ENCODE peak calls at places on chromosome 12, in five cellular contexts. M is AG04449; Q is CD8-positive, alpha-beta T cell; H is CD4-positive, alpha-beta memory T cell; F is A673. X is an unnamed sample.
A peak's percentile ranks its signal among the peaks of the same experiment; 100 is the strongest.

GRCh38 chr12:116189692-116190091 is 87.8 kb downstream of the MED13L start:
- DNase-seq in M (no peak), Q (no peak), H (no peak), F (no peak), X (no peak)

GRCh38 chr12:1020389-1020788 is 29.4 kb downstream of the ERC1 start:
- DNase-seq in M (no peak), Q (no peak), H (no peak), F (no peak), X (no peak)

GRCh38 chr12:66409195-66409871 is 107.0 kb downstream of the HELB start:
- DNase-seq in M (peak; percentile 28), Q (peak; percentile 11), H (no peak), F (peak; percentile 77), X (peak; percentile 45)

GRCh38 chr12:11687538-11687937 is 38.1 kb downstream of the ETV6 start:
- DNase-seq in M (no peak), Q (no peak), H (no peak), F (no peak), X (no peak)

GRCh38 chr12:113980537-113981337 is 14.6 kb upstream of the RBM19 start:
- DNase-seq in M (peak; percentile 26), Q (no peak), H (no peak), F (peak; percentile 75), X (no peak)

GRCh38 chr12:130764073-130764472 is 48.0 kb upstream of the RIMBP2 start:
- DNase-seq in M (no peak), Q (no peak), H (no peak), F (peak; percentile 28), X (no peak)

GRCh38 chr12:93167331-93167730 is 210.4 kb upstream of the NUDT4 start:
- DNase-seq in M (no peak), Q (no peak), H (no peak), F (no peak), X (no peak)

GRCh38 chr12:132443091-132443490 is 46.9 kb upstream of the FBRSL1 start:
- DNase-seq in M (no peak), Q (no peak), H (no peak), F (no peak), X (no peak)

GRCh38 chr12:19764408-19764807 is 325.1 kb downstream of the AEBP2 start:
- DNase-seq in M (no peak), Q (no peak), H (no peak), F (no peak), X (no peak)

X was measured in CD8-positive, alpha-beta memory T cell.